ENCODE peak calls at places on chromosomes 12 and 14, in five cellular contexts. One of them, this sample, is unnamed. For H3K4me1, the result is how much of the 10 kb centered on the place peaks cover.

GRCh38 chr14:32473476-32473875 is 144.4 kb downstream of the AKAP6 start:
- DNase-seq in left ventricle myocardium inferior: peak
- DNase-seq in keratinocyte: peak
- DNase-seq in colonic mucosa: peak
- DNase-seq in suprapubic skin: no peak
- DNase-seq in this sample: no peak

GRCh38 chr14:23339506-23340268 is 13.0 kb downstream of the SLC22A17 start:
- DNase-seq in left ventricle myocardium inferior: no peak
- DNase-seq in keratinocyte: no peak
- DNase-seq in colonic mucosa: no peak
- DNase-seq in suprapubic skin: no peak
- DNase-seq in this sample: no peak

GRCh38 chr12:39533951-39534350 is 85.7 kb downstream of the ABCD2 start:
- DNase-seq in left ventricle myocardium inferior: no peak
- DNase-seq in keratinocyte: no peak
- DNase-seq in colonic mucosa: no peak
- DNase-seq in suprapubic skin: no peak
- DNase-seq in this sample: no peak

GRCh38 chr12:99804715-99805114 is 157.2 kb downstream of the GARIN6 start:
- DNase-seq in left ventricle myocardium inferior: no peak
- DNase-seq in keratinocyte: no peak
- DNase-seq in colonic mucosa: no peak
- DNase-seq in suprapubic skin: no peak
- DNase-seq in this sample: no peak

GRCh38 chr12:90028620-90029051 is 320.0 kb upstream of the ATP2B1 start:
- DNase-seq in left ventricle myocardium inferior: no peak
- DNase-seq in keratinocyte: no peak
- DNase-seq in colonic mucosa: no peak
- DNase-seq in suprapubic skin: no peak
- DNase-seq in this sample: no peak

GRCh38 chr14:104145826-104146642 is 7.6 kb downstream of the KIF26A start:
- DNase-seq in left ventricle myocardium inferior: no peak
- DNase-seq in keratinocyte: no peak
- DNase-seq in colonic mucosa: no peak
- DNase-seq in suprapubic skin: peak
- DNase-seq in this sample: no peak

GRCh38 chr14:76828339-76829015 is 2.3 kb downstream of the LRRC74A start:
- DNase-seq in left ventricle myocardium inferior: no peak
- DNase-seq in keratinocyte: no peak
- DNase-seq in colonic mucosa: no peak
- DNase-seq in suprapubic skin: no peak
- DNase-seq in this sample: no peak

GRCh38 chr12:58529114-58529665 is 391.1 kb downstream of the LRIG3 start:
- DNase-seq in left ventricle myocardium inferior: no peak
- DNase-seq in keratinocyte: peak
- DNase-seq in colonic mucosa: no peak
- DNase-seq in suprapubic skin: no peak
- DNase-seq in this sample: no peak

GRCh38 chr12:122943196-122943595 is 23.1 kb downstream of the ABCB9 start:
- DNase-seq in left ventricle myocardium inferior: no peak
- DNase-seq in keratinocyte: no peak
- DNase-seq in colonic mucosa: no peak
- DNase-seq in suprapubic skin: no peak
- DNase-seq in this sample: no peak

GRCh38 chr14:52025310-52025709 is 36.0 kb downstream of the RTRAF start:
- DNase-seq in left ventricle myocardium inferior: no peak
- DNase-seq in keratinocyte: no peak
- DNase-seq in colonic mucosa: no peak
- DNase-seq in suprapubic skin: no peak
- DNase-seq in this sample: no peak

GRCh38 chr12:105334568-105334967 is 4.1 kb downstream of the C12orf75 start:
- DNase-seq in left ventricle myocardium inferior: no peak
- DNase-seq in keratinocyte: no peak
- DNase-seq in colonic mucosa: peak
- DNase-seq in suprapubic skin: no peak
- DNase-seq in this sample: no peak

GRCh38 chr14:59123975-59124374 is 64.5 kb upstream of the DAAM1 start:
- DNase-seq in left ventricle myocardium inferior: no peak
- DNase-seq in keratinocyte: no peak
- DNase-seq in colonic mucosa: no peak
- DNase-seq in suprapubic skin: no peak
- DNase-seq in this sample: no peak

GRCh38 chr14:94517641-94518257 is 8.5 kb upstream of the SERPINA12 start:
- DNase-seq in left ventricle myocardium inferior: no peak
- DNase-seq in keratinocyte: no peak
- DNase-seq in colonic mucosa: no peak
- DNase-seq in suprapubic skin: no peak
- DNase-seq in this sample: no peak

GRCh38 chr14:96362071-96362964 is 823 bp downstream of the ATG2B start:
- DNase-seq in left ventricle myocardium inferior: no peak
- DNase-seq in keratinocyte: no peak
- DNase-seq in colonic mucosa: peak
- DNase-seq in suprapubic skin: no peak
- DNase-seq in this sample: peak

GRCh38 chr12:103560604-103561101 is 26.4 kb upstream of the STAB2 start:
- DNase-seq in left ventricle myocardium inferior: no peak
- DNase-seq in keratinocyte: peak
- DNase-seq in colonic mucosa: no peak
- DNase-seq in suprapubic skin: no peak
- DNase-seq in this sample: no peak

GRCh38 chr12:34406996-34407300 is 384.7 kb downstream of the ALG10 start:
- DNase-seq in left ventricle myocardium inferior: no peak
- DNase-seq in keratinocyte: no peak
- DNase-seq in colonic mucosa: peak
- DNase-seq in suprapubic skin: no peak
- DNase-seq in this sample: no peak

GRCh38 chr14:90714811-90715210 is 101.4 kb downstream of the TTC7B start:
- DNase-seq in left ventricle myocardium inferior: no peak
- DNase-seq in keratinocyte: no peak
- DNase-seq in colonic mucosa: no peak
- DNase-seq in suprapubic skin: no peak
- DNase-seq in this sample: no peak

GRCh38 chr12:1918875-1919236 is 404 bp upstream of the CACNA2D4 start:
- DNase-seq in left ventricle myocardium inferior: no peak
- DNase-seq in keratinocyte: no peak
- DNase-seq in colonic mucosa: peak
- DNase-seq in suprapubic skin: peak
- DNase-seq in this sample: no peak

GRCh38 chr14:61419201-61419600 is 97.8 kb downstream of the PRKCH start:
- DNase-seq in left ventricle myocardium inferior: no peak
- DNase-seq in keratinocyte: no peak
- DNase-seq in colonic mucosa: no peak
- DNase-seq in suprapubic skin: no peak
- DNase-seq in this sample: no peak

GRCh38 chr12:94676011-94676709 is 25.8 kb upstream of the TMCC3 start:
- DNase-seq in left ventricle myocardium inferior: peak
- DNase-seq in keratinocyte: no peak
- DNase-seq in colonic mucosa: peak
- DNase-seq in suprapubic skin: no peak
- DNase-seq in this sample: peak

GRCh38 chr14:30528119-30528518 is 30.8 kb upstream of the G2E3 start:
- DNase-seq in left ventricle myocardium inferior: no peak
- DNase-seq in keratinocyte: no peak
- DNase-seq in colonic mucosa: no peak
- DNase-seq in suprapubic skin: no peak
- DNase-seq in this sample: no peak

GRCh38 chr12:57223191-57224165 is 6.0 kb upstream of the SHMT2 start:
- DNase-seq in left ventricle myocardium inferior: no peak
- DNase-seq in keratinocyte: no peak
- DNase-seq in colonic mucosa: no peak
- DNase-seq in suprapubic skin: no peak
- DNase-seq in this sample: no peak

GRCh38 chr14:54814076-54814475 is 88.5 kb downstream of the GCH1 start:
- DNase-seq in left ventricle myocardium inferior: no peak
- DNase-seq in keratinocyte: no peak
- DNase-seq in colonic mucosa: no peak
- DNase-seq in suprapubic skin: no peak
- DNase-seq in this sample: no peak

GRCh38 chr12:49624919-49625577 is 1.7 kb downstream of the PRPF40B start:
- DNase-seq in left ventricle myocardium inferior: no peak
- DNase-seq in keratinocyte: no peak
- DNase-seq in colonic mucosa: no peak
- DNase-seq in suprapubic skin: no peak
- DNase-seq in this sample: no peak

GRCh38 chr12:46126050-46126727 is 135.8 kb upstream of the SCAF11 start:
- DNase-seq in left ventricle myocardium inferior: no peak
- DNase-seq in keratinocyte: no peak
- DNase-seq in colonic mucosa: no peak
- DNase-seq in suprapubic skin: no peak
- DNase-seq in this sample: no peak

GRCh38 chr14:52272375-52272774 is 4.9 kb downstream of the PTGDR start:
- DNase-seq in left ventricle myocardium inferior: no peak
- DNase-seq in keratinocyte: no peak
- DNase-seq in colonic mucosa: peak
- DNase-seq in suprapubic skin: no peak
- DNase-seq in this sample: no peak

GRCh38 chr12:52247622-52248540 is 14.8 kb downstream of the KRT7 start:
- DNase-seq in left ventricle myocardium inferior: no peak
- DNase-seq in keratinocyte: no peak
- DNase-seq in colonic mucosa: no peak
- DNase-seq in suprapubic skin: no peak
- DNase-seq in this sample: no peak

GRCh38 chr14:55328317-55328716 is 57.1 kb downstream of the FBXO34 start:
- DNase-seq in left ventricle myocardium inferior: no peak
- DNase-seq in keratinocyte: no peak
- DNase-seq in colonic mucosa: no peak
- DNase-seq in suprapubic skin: no peak
- DNase-seq in this sample: no peak

DNA sequence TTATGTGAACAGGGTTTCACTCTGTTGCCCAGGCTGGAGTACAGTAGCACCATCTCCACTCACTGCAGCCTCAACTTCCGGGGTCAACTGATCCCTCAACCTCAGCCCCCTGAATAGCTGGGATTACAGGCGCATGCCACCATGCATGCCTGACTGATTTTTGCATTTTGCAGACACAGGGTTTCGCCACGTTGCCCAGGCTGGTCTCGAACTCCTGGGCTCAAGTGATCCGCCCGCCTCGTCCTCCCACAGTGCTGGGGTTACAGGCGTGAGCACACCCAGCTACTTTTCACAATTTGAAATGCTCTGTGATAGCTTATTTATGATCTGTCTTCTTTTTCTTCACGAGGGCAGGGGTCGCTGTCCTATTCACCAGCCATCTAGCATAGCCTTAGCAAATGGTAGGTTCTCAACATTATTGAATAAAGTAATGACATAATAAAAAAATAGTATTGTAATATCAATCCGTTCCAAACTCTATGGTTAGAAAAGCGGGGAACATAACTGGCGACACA is 484 bp upstream of the DDX47 start:
- DNase-seq in left ventricle myocardium inferior: no peak
- DNase-seq in keratinocyte: no peak
- DNase-seq in colonic mucosa: no peak
- DNase-seq in suprapubic skin: no peak
- DNase-seq in this sample: no peak
- H3K4me1 ChIP-seq in left ventricle myocardium inferior: half or more
- H3K4me1 ChIP-seq in keratinocyte: under half
- H3K4me1 ChIP-seq in colonic mucosa: under half
- H3K4me1 ChIP-seq in suprapubic skin: under half
- H3K4me1 ChIP-seq in this sample: under half

DNA sequence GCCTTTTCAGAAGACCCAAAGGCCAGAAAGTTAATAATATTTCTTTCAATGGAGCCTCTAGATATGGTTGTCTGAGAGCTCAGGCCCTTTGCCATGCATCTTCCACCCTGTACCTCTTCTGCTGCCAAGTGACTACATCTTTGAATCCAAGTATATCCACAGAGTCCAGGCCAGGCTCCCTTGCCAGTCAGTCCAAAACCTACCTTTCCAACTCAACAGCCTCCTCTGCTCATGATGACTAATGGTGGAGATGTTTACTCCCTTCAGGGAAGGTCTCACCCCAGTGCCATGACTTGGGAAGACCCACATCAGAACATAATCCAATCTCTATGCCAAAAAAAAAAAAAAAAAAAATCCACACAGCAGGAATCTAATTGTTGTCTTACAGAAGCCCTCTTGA is 20.4 kb downstream of the TTC9 start:
- DNase-seq in left ventricle myocardium inferior: no peak
- DNase-seq in keratinocyte: no peak
- DNase-seq in colonic mucosa: no peak
- DNase-seq in suprapubic skin: no peak
- DNase-seq in this sample: no peak
- H3K4me1 ChIP-seq in left ventricle myocardium inferior: under half
- H3K4me1 ChIP-seq in keratinocyte: under half
- H3K4me1 ChIP-seq in colonic mucosa: under half
- H3K4me1 ChIP-seq in suprapubic skin: half or more
- H3K4me1 ChIP-seq in this sample: half or more

GRCh38 chr12:130806574-130806973 is 32.5 kb downstream of the STX2 start:
- DNase-seq in left ventricle myocardium inferior: no peak
- DNase-seq in keratinocyte: no peak
- DNase-seq in colonic mucosa: no peak
- DNase-seq in suprapubic skin: no peak
- DNase-seq in this sample: no peak

GRCh38 chr12:130805635-130806034 is 33.4 kb downstream of the STX2 start:
- DNase-seq in left ventricle myocardium inferior: no peak
- DNase-seq in keratinocyte: no peak
- DNase-seq in colonic mucosa: no peak
- DNase-seq in suprapubic skin: no peak
- DNase-seq in this sample: no peak

GRCh38 chr12:130804216-130804615 is 34.8 kb downstream of the STX2 start:
- DNase-seq in left ventricle myocardium inferior: no peak
- DNase-seq in keratinocyte: no peak
- DNase-seq in colonic mucosa: no peak
- DNase-seq in suprapubic skin: no peak
- DNase-seq in this sample: no peak

GRCh38 chr12:130800312-130800711 is 38.7 kb downstream of the STX2 start:
- DNase-seq in left ventricle myocardium inferior: no peak
- DNase-seq in keratinocyte: no peak
- DNase-seq in colonic mucosa: no peak
- DNase-seq in suprapubic skin: no peak
- DNase-seq in this sample: no peak

GRCh38 chr12:130803707-130804106 is 35.3 kb downstream of the STX2 start:
- DNase-seq in left ventricle myocardium inferior: no peak
- DNase-seq in keratinocyte: no peak
- DNase-seq in colonic mucosa: no peak
- DNase-seq in suprapubic skin: no peak
- DNase-seq in this sample: no peak
- H3K4me1 ChIP-seq in left ventricle myocardium inferior: under half
- H3K4me1 ChIP-seq in keratinocyte: under half
- H3K4me1 ChIP-seq in colonic mucosa: under half
- H3K4me1 ChIP-seq in suprapubic skin: under half
- H3K4me1 ChIP-seq in this sample: under half

GRCh38 chr14:105201928-105202513 is 20.9 kb upstream of the NUDT14 start:
- DNase-seq in left ventricle myocardium inferior: no peak
- DNase-seq in keratinocyte: no peak
- DNase-seq in colonic mucosa: no peak
- DNase-seq in suprapubic skin: no peak
- DNase-seq in this sample: peak

GRCh38 chr14:105199093-105199492 is 18.0 kb upstream of the NUDT14 start:
- DNase-seq in left ventricle myocardium inferior: peak
- DNase-seq in keratinocyte: no peak
- DNase-seq in colonic mucosa: no peak
- DNase-seq in suprapubic skin: no peak
- DNase-seq in this sample: no peak

GRCh38 chr14:105201156-105201927 is 20.2 kb upstream of the NUDT14 start:
- DNase-seq in left ventricle myocardium inferior: no peak
- DNase-seq in keratinocyte: no peak
- DNase-seq in colonic mucosa: no peak
- DNase-seq in suprapubic skin: no peak
- DNase-seq in this sample: no peak

GRCh38 chr14:105200074-105200473 is 19.0 kb upstream of the NUDT14 start:
- DNase-seq in left ventricle myocardium inferior: no peak
- DNase-seq in keratinocyte: no peak
- DNase-seq in colonic mucosa: no peak
- DNase-seq in suprapubic skin: no peak
- DNase-seq in this sample: no peak

GRCh38 chr14:105200641-105201040 is 19.5 kb upstream of the NUDT14 start:
- DNase-seq in left ventricle myocardium inferior: no peak
- DNase-seq in keratinocyte: no peak
- DNase-seq in colonic mucosa: no peak
- DNase-seq in suprapubic skin: no peak
- DNase-seq in this sample: no peak
- H3K4me1 ChIP-seq in left ventricle myocardium inferior: half or more
- H3K4me1 ChIP-seq in keratinocyte: under half
- H3K4me1 ChIP-seq in colonic mucosa: under half
- H3K4me1 ChIP-seq in suprapubic skin: half or more
- H3K4me1 ChIP-seq in this sample: under half